ENCODE peak calls at places on chromosomes 7 and 10, in seven cellular contexts. N is prostate gland, P is AG04450, M is uterus, U is GM12865, K is epithelial cell of esophagus, B is cardiac fibroblast. H is an unnamed sample.

GRCh38 chr10:51462076-51462779 is 237.2 kb downstream of the CSTF2T start:
- DNase-seq in U (no peak), B (no peak), K (peak), M (no peak), P (no peak), N (no peak), H (no peak)

GRCh38 chr10:5291501-5292195 is 73.1 kb upstream of the UCN3 start:
- DNase-seq in M (no peak), K (peak), P (peak), U (peak), B (peak), N (no peak), H (no peak)

GRCh38 chr7:77760809-77761453 is 37.3 kb downstream of the TMEM60 start:
- DNase-seq in P (no peak), U (peak), M (no peak), B (no peak), K (no peak), N (no peak), H (no peak)

GRCh38 chr10:3097160-3097559 is 29.8 kb downstream of the PFKP start:
- DNase-seq in P (no peak), K (no peak), M (no peak), B (no peak), U (no peak), N (no peak), H (no peak)

GRCh38 chr7:98396768-98397167 is 4.1 kb downstream of the BAIAP2L1 start:
- DNase-seq in N (no peak), M (no peak), P (no peak), U (no peak), B (no peak), K (no peak), H (no peak)

GRCh38 chr10:6973904-6974303 is 393.8 kb upstream of the PRKCQ start:
- DNase-seq in P (no peak), N (no peak), M (no peak), B (no peak), K (no peak), U (no peak), H (no peak)

GRCh38 chr7:94133460-94133859 is 129.3 kb upstream of the BET1 start:
- DNase-seq in B (no peak), N (no peak), U (peak), P (no peak), K (no peak), M (no peak), H (peak)

GRCh38 chr10:49600781-49601400 is 9.2 kb upstream of the SLC18A3 start:
- DNase-seq in N (no peak), M (no peak), U (no peak), K (no peak), B (no peak), P (no peak), H (no peak)

GRCh38 chr7:32347244-32347828 is 142.8 kb downstream of the LSM5 start:
- DNase-seq in P (no peak), K (peak), N (no peak), M (no peak), U (peak), B (peak), H (no peak)

GRCh38 chr10:34759161-34759836 is 55.8 kb downstream of the PARD3 start:
- DNase-seq in K (peak), M (no peak), U (no peak), B (peak), N (no peak), P (no peak), H (no peak)

GRCh38 chr7:135859548-135859947 is 110.9 kb upstream of the FAM180A start:
- DNase-seq in P (no peak), U (no peak), M (no peak), K (peak), N (no peak), B (peak), H (no peak)

GRCh38 chr10:120477006-120477722 is 20.1 kb downstream of the PLPP4 start:
- DNase-seq in M (no peak), N (no peak), B (no peak), P (no peak), K (peak), U (no peak), H (peak)

GRCh38 chr10:13328126-13328525 is 20.0 kb downstream of the SEPHS1 start:
- DNase-seq in N (no peak), B (no peak), K (no peak), U (no peak), P (no peak), M (no peak), H (no peak)

GRCh38 chr10:95536894-95537542 is 24.2 kb downstream of the SORBS1 start:
- DNase-seq in K (no peak), N (no peak), B (no peak), P (no peak), U (no peak), M (no peak), H (no peak)

GRCh38 chr10:102815790-102816549 is 21.2 kb downstream of the CYP17A1 start:
- DNase-seq in M (no peak), N (no peak), P (peak), U (no peak), K (peak), B (peak), H (peak)

GRCh38 chr10:55398463-55398862 is 597.4 kb upstream of the PCDH15 start:
- DNase-seq in N (no peak), B (no peak), P (no peak), M (no peak), U (no peak), K (no peak), H (no peak)

GRCh38 chr7:38775503-38775902 is 133.5 kb downstream of the VPS41 start:
- DNase-seq in M (no peak), K (no peak), P (no peak), N (no peak), B (no peak), U (no peak), H (no peak)

GRCh38 chr7:150415161-150416160 is 35.0 kb upstream of the GIMAP8 start:
- DNase-seq in K (no peak), P (no peak), N (no peak), M (no peak), B (no peak), U (no peak), H (no peak)

GRCh38 chr7:10685040-10685439 is 288.6 kb upstream of the PHF14 start:
- DNase-seq in M (no peak), U (no peak), B (no peak), K (no peak), P (no peak), N (no peak), H (no peak)

GRCh38 chr7:53350241-53350640 is 314.8 kb downstream of the POM121L12 start:
- DNase-seq in P (no peak), K (peak), N (no peak), U (no peak), M (no peak), B (no peak), H (no peak)

GRCh38 chr7:618539-619355 is 99.1 kb upstream of the PDGFA start:
- DNase-seq in U (no peak), B (no peak), K (no peak), P (no peak), N (peak), M (no peak), H (no peak)

GRCh38 chr7:158541330-158542010 is 46.2 kb downstream of the PTPRN2 start:
- DNase-seq in N (no peak), P (no peak), M (no peak), U (peak), K (no peak), B (no peak), H (no peak)

GRCh38 chr10:100192350-100192749 is 6.5 kb upstream of the ERLIN1 start:
- DNase-seq in N (no peak), P (no peak), U (no peak), K (no peak), B (no peak), M (no peak), H (no peak)

GRCh38 chr10:5891009-5891408 is 966 bp downstream of the FBH1 start:
- DNase-seq in N (no peak), P (no peak), U (no peak), B (no peak), K (no peak), M (no peak), H (no peak)

GRCh38 chr7:120395526-120396019 is 122.6 kb downstream of the KCND2 start:
- DNase-seq in N (no peak), K (peak), U (peak), M (no peak), P (no peak), B (peak), H (no peak)

GRCh38 chr7:83072576-83073517 is 89.8 kb downstream of the PCLO start:
- DNase-seq in B (no peak), U (no peak), K (peak), P (no peak), N (no peak), M (no peak), H (no peak)

GRCh38 chr10:9158675-9159074 is 1104.2 kb downstream of the GATA3 start:
- DNase-seq in K (peak), N (no peak), P (no peak), M (no peak), U (no peak), B (no peak), H (no peak)

GRCh38 chr10:58555170-58555929 is 42.7 kb downstream of the BICC1 start:
- DNase-seq in P (no peak), U (no peak), B (no peak), N (no peak), M (no peak), K (no peak), H (no peak)

GRCh38 chr7:150340024-150340749 is 1.2 kb downstream of the RARRES2 start:
- DNase-seq in K (no peak), N (no peak), B (peak), M (peak), U (no peak), P (peak), H (no peak)

GRCh38 chr10:129755075-129756020 is 208.7 kb downstream of the EBF3 start:
- DNase-seq in B (no peak), P (no peak), N (peak), K (no peak), U (no peak), M (no peak), H (no peak)

GRCh38 chr7:122887198-122887597 is 938 bp upstream of the CADPS2 start:
- DNase-seq in M (peak), N (peak), B (peak), K (peak), U (peak), P (no peak), H (peak)

GRCh38 chr10:114239117-114239993 is at the start of gene VWA2:
- DNase-seq in M (no peak), B (no peak), P (no peak), K (peak), U (peak), N (peak), H (no peak)

GRCh38 chr10:97549587-97550322 is 22.8 kb upstream of the ANKRD2 start:
- DNase-seq in U (no peak), P (no peak), B (no peak), N (peak), K (peak), M (no peak), H (no peak)

GRCh38 chr10:32950457-32951109 is 7.4 kb downstream of the ITGB1 start:
- DNase-seq in B (no peak), U (no peak), K (no peak), N (no peak), M (no peak), P (no peak), H (no peak)

GRCh38 chr10:62084434-62084833 is 182.9 kb downstream of the ARID5B start:
- DNase-seq in M (no peak), N (no peak), B (peak), U (no peak), P (no peak), K (peak), H (no peak)

GRCh38 chr7:2687881-2688318 is at the start of gene AMZ1:
- DNase-seq in N (no peak), B (no peak), U (no peak), M (no peak), K (no peak), P (no peak), H (no peak)

GRCh38 chr7:2689343-2689847 is 1.4 kb downstream of the AMZ1 start:
- DNase-seq in B (no peak), K (no peak), P (no peak), M (no peak), U (no peak), N (no peak), H (no peak)

GRCh38 chr7:2689951-2690705 is 2.1 kb downstream of the AMZ1 start:
- DNase-seq in B (peak), K (no peak), N (no peak), P (no peak), M (no peak), U (peak), H (no peak)

GRCh38 chr7:2687338-2687869 is 598 bp upstream of the AMZ1 start:
- DNase-seq in N (no peak), K (no peak), B (peak), P (no peak), U (no peak), M (no peak), H (no peak)

GRCh38 chr7:2688409-2689342 is 674 bp downstream of the AMZ1 start:
- DNase-seq in U (peak), K (no peak), M (no peak), N (no peak), B (peak), P (no peak), H (no peak)
- H3K4me3 ChIP-seq in U (peak), K (no peak), M (peak), N (no peak), B (peak), P (peak), H (no peak)

GRCh38 chr7:116592041-116592355 is 67.2 kb downstream of the CAV1 start:
- DNase-seq in N (no peak), M (no peak), K (no peak), B (no peak), P (no peak), U (no peak), H (no peak)
- TF ChIP-seq CTCF in N (no peak), M (no peak), K (no peak), B (no peak), P (no peak), U (no peak), H (no peak)

GRCh38 chr10:101725843-101726242 is 30.9 kb upstream of the FBXW4 start:
- DNase-seq in B (no peak), N (no peak), P (no peak), K (no peak), M (no peak), U (no peak), H (no peak)
- H3K4me3 ChIP-seq in B (no peak), N (no peak), P (no peak), K (no peak), M (no peak), U (no peak), H (no peak)

GRCh38 chr10:70458329-70459060 is 17.0 kb upstream of the NODAL start:
- DNase-seq in N (peak), M (peak), P (peak), B (peak), K (peak), U (no peak), H (peak)
- TF ChIP-seq CTCF in N (peak), M (peak), P (no peak), B (no peak), K (no peak), U (no peak), H (no peak)

GRCh38 chr7:157357129-157358040 is 20.6 kb downstream of the DNAJB6 start:
- DNase-seq in M (no peak), U (peak), P (no peak), N (no peak), K (no peak), B (no peak), H (no peak)
- H3K4me3 ChIP-seq in M (no peak), U (no peak), P (no peak), N (no peak), K (no peak), B (no peak), H (no peak)